ENCODE peak calls at places on chromosomes 7 and 10, in seven cellular contexts. K is tibial nerve, O is sigmoid colon, T is brain microvascular endothelial cell, L is A549, W is HCT116, B is GM23338. G is an unnamed sample.

GRCh38 chr10:51341216-51341615 is 266.9 kb downstream of the PRKG1 start:
- DNase-seq in K (no peak), O (no peak), T (peak), L (no peak), W (no peak), B (no peak), G (no peak)

GRCh38 chr7:80070391-80070790 is 64.2 kb upstream of the GNAI1 start:
- DNase-seq in K (no peak), O (no peak), T (no peak), L (no peak), W (no peak), B (no peak), G (no peak)

GRCh38 chr10:98299341-98299740 is 31.3 kb upstream of the LOXL4 start:
- DNase-seq in K (no peak), O (no peak), T (peak), L (no peak), W (no peak), B (peak), G (no peak)

GRCh38 chr10:99730026-99730425 is 1.9 kb downstream of the COX15 start:
- DNase-seq in K (no peak), O (no peak), T (peak), L (no peak), W (no peak), B (no peak), G (no peak)

GRCh38 chr7:138565451-138566114 is 105.5 kb downstream of the TRIM24 start:
- DNase-seq in K (no peak), O (no peak), T (peak), L (peak), W (peak), B (peak), G (no peak)

GRCh38 chr10:100327007-100327700 is 2.9 kb downstream of the PKD2L1 start:
- DNase-seq in K (no peak), O (no peak), T (no peak), L (no peak), W (no peak), B (no peak), G (no peak)

GRCh38 chr7:15554081-15554480 is 7.7 kb downstream of the AGMO start:
- DNase-seq in K (no peak), O (no peak), T (peak), L (peak), W (no peak), B (no peak), G (no peak)

GRCh38 chr7:77266162-77266807 is 66.7 kb upstream of the FGL2 start:
- DNase-seq in K (no peak), O (no peak), T (no peak), L (no peak), W (no peak), B (no peak), G (no peak)

GRCh38 chr10:71638577-71639411 is 80.8 kb downstream of the C10orf105 start:
- DNase-seq in K (no peak), O (no peak), T (no peak), L (no peak), W (no peak), B (no peak), G (no peak)

GRCh38 chr10:78579995-78580394 is 488.8 kb upstream of the ZMIZ1 start:
- DNase-seq in K (no peak), O (peak), T (no peak), L (no peak), W (no peak), B (no peak), G (no peak)

GRCh38 chr7:139753079-139753692 is 24.6 kb downstream of the HIPK2 start:
- DNase-seq in K (no peak), O (no peak), T (no peak), L (peak), W (no peak), B (peak), G (no peak)

GRCh38 chr10:98242823-98243222 is 25.2 kb downstream of the LOXL4 start:
- DNase-seq in K (no peak), O (no peak), T (no peak), L (peak), W (no peak), B (no peak), G (no peak)

GRCh38 chr7:108284349-108285017 is 154.3 kb upstream of the LAMB4 start:
- DNase-seq in K (no peak), O (no peak), T (no peak), L (no peak), W (no peak), B (no peak), G (no peak)

GRCh38 chr10:51001587-51001986 is 72.7 kb upstream of the PRKG1 start:
- DNase-seq in K (no peak), O (no peak), T (no peak), L (no peak), W (no peak), B (peak), G (no peak)

GRCh38 chr7:35356495-35356894 is 102.6 kb upstream of the TBX20 start:
- DNase-seq in K (no peak), O (no peak), T (no peak), L (no peak), W (no peak), B (no peak), G (no peak)

GRCh38 chr10:11143240-11143639 is 125.6 kb downstream of the CELF2 start:
- DNase-seq in K (no peak), O (no peak), T (no peak), L (no peak), W (no peak), B (no peak), G (no peak)

GRCh38 chr7:4249241-4249640 is 432.9 kb upstream of the FOXK1 start:
- DNase-seq in K (no peak), O (no peak), T (no peak), L (no peak), W (no peak), B (no peak), G (no peak)

GRCh38 chr7:43791-44540 is 148.4 kb upstream of the FAM20C start:
- DNase-seq in K (no peak), O (no peak), T (no peak), L (no peak), W (no peak), B (no peak), G (no peak)

GRCh38 chr10:116688241-116688711 is 54.1 kb downstream of the HSPA12A start:
- DNase-seq in K (no peak), O (peak), T (peak), L (no peak), W (no peak), B (peak), G (no peak)

GRCh38 chr10:114304017-114304565 is 65.0 kb downstream of the VWA2 start:
- DNase-seq in K (peak), O (peak), T (peak), L (peak), W (peak), B (peak), G (peak)

GRCh38 chr7:108263364-108263951 is 133.3 kb upstream of the LAMB4 start:
- DNase-seq in K (no peak), O (no peak), T (no peak), L (no peak), W (no peak), B (no peak), G (no peak)

GRCh38 chr10:75379234-75379724 is 22.3 kb downstream of the ZNF503 start:
- DNase-seq in K (no peak), O (no peak), T (no peak), L (no peak), W (no peak), B (no peak), G (no peak)

GRCh38 chr10:59315465-59315864 is 46.9 kb downstream of the FAM13C start:
- DNase-seq in K (no peak), O (no peak), T (no peak), L (no peak), W (no peak), B (no peak), G (no peak)

GRCh38 chr7:133691727-133692450 is 435.3 kb upstream of the LRGUK start:
- DNase-seq in K (no peak), O (no peak), T (no peak), L (no peak), W (no peak), B (no peak), G (no peak)

GRCh38 chr10:47287365-47287802 is 12.6 kb upstream of the GDF10 start:
- DNase-seq in K (no peak), O (peak), T (no peak), L (no peak), W (no peak), B (no peak), G (no peak)

GRCh38 chr7:150986099-150986512 is 4.7 kb upstream of the NOS3 start:
- DNase-seq in K (peak), O (no peak), T (peak), L (peak), W (no peak), B (peak), G (no peak)

GRCh38 chr7:119842786-119843185 is 430.2 kb upstream of the KCND2 start:
- DNase-seq in K (no peak), O (no peak), T (no peak), L (no peak), W (no peak), B (peak), G (no peak)

GRCh38 chr7:118502235-118502634 is 277.7 kb downstream of the ANKRD7 start:
- DNase-seq in K (no peak), O (no peak), T (no peak), L (no peak), W (no peak), B (no peak), G (no peak)

GRCh38 chr7:621572-622285 is 102.1 kb upstream of the PDGFA start:
- DNase-seq in K (no peak), O (no peak), T (no peak), L (no peak), W (no peak), B (no peak), G (no peak)

DNA sequence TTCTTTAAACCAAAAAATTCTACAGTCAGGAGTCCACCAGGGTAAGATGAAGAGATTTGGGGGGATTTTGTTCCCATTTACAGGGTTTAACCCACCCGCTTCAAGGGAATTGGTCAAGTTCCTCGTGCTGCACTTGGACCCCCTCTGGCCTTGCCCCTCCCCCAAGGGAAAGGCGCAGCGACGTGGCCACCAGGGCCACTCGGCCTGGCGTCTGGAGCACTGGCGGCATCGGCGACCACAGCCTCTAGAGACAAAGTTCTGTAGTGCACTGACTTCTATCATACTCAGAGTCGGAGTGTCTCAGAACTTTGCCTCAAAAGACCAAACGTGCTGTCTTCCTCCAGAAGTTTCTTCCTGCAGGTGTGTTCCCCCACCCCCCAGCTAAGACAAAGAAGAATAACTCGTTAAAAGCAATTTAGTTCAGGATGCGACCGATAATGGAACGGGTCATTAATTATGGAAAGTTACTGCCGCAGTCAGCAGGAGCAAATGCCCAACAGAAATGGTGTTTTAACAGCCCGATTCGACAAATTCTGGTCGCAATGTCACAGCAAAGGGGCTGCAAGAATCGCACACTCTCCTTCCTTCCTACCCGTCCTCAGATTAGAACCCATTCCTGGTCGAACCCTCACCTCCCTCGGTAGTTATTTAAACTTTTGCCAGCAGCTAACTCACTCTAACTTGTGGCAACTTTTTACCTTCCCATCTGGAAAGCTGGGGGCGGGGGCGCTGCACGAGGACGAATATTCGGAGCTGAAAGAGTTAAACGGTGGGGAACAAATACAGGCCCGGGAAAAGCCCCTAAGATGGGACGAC is 202.1 kb upstream of the NFE2L3 start:
- DNase-seq in K (no peak), O (no peak), T (no peak), L (no peak), W (no peak), B (peak), G (no peak)
- TF ChIP-seq CTCF in K (no peak), O (no peak), T (no peak), L (no peak), W (no peak), B (no peak), G (no peak)

DNA sequence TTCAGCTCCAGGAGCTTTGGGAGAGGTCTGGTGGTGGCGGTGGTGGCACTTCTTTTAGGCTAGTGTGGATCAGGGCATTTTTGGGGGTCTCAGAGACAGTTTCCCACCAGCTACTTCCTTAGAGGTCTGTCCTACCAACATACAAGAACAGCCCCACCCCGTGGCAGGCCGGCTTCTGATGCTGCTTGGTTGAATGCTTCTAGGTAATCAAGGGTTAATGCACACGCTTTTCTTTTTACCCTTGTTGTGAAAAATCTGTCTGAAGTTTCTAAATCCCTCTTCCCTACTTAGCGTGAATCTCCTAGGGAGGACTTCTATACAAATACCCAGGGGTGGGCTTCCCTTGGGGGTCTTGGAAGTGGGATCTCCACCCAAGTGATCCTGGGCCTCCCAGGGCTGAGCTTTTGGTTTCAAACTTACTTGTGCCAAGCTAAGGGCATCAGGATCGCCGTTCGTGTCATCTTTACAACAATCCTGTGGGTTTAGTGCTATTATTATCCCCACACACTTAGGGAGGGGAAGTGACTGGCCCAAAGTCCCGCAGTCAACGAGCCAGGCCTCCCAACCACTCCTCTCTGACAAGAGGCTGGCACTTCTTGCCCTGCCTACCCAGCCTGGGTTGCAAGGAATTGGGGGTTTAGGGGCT is 1.7 kb downstream of the SH2B2 start:
- DNase-seq in K (no peak), O (no peak), T (no peak), L (no peak), W (no peak), B (no peak), G (no peak)
- H3K4me3 ChIP-seq in K (no peak), O (peak), T (no peak), L (peak), W (peak), B (peak), G (peak)

DNA sequence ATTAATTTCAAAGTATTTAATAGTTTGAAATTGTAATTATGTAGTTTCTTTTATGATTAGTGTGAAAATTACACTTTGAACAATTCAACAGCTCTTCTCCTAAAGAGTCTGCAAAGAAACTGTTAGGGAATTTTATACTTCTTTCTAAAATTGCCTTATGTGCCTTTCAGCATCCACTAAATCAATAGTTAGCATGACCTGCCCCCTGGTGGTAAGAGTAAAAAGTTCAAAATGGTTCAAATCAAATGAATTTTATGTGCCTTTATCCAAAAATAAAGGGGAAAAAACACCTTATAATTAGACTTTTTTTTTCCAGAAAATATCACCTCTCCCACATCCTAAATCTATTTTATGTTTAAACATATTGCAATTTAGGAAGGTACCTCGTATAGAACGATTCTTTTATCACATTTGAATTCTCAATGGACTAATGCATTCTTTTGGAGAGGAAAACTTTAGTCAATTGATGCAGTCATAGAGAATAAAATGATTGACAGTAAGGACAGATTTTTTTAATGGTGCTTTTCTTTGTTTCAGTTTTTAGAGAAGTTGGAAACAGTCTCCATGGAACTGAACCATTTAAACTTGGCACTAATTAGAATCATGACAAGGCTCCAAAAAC is 163.7 kb downstream of the SEMA3D start:
- DNase-seq in K (no peak), O (no peak), T (peak), L (peak), W (peak), B (peak), G (peak)
- TF ChIP-seq CTCF in K (peak), O (peak), T (peak), L (peak), W (peak), B (peak), G (peak)

GRCh38 chr10:103687172-103687571 is 168.2 kb downstream of the SH3PXD2A start:
- DNase-seq in K (no peak), O (no peak), T (no peak), L (no peak), W (no peak), B (no peak), G (no peak)
- H3K4me3 ChIP-seq in K (no peak), O (no peak), T (no peak), L (no peak), W (no peak), B (no peak), G (no peak)

DNA sequence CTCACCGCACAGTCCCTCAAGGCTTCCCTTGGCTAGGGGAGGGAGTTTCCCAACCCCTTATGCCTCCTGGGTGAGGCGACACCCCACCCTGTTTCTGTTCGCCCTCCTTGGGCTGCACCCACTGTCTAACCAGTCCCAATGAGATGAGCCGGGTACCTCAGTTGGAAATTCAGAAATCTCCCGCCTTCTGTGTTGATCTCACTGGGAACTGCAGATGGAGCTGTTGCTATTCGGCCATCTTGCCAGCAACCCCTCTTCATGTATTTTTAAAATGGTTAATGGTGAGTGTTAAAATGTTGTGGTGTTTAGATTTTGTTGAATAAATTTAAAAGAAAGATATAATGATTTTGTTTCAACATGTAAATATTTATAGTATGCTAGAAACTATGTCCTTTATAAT is 22.0 kb downstream of the UMAD1 start:
- DNase-seq in K (no peak), O (no peak), T (peak), L (peak), W (no peak), B (peak), G (no peak)
- TF ChIP-seq CTCF in K (no peak), O (no peak), T (peak), L (peak), W (peak), B (peak), G (peak)

DNA sequence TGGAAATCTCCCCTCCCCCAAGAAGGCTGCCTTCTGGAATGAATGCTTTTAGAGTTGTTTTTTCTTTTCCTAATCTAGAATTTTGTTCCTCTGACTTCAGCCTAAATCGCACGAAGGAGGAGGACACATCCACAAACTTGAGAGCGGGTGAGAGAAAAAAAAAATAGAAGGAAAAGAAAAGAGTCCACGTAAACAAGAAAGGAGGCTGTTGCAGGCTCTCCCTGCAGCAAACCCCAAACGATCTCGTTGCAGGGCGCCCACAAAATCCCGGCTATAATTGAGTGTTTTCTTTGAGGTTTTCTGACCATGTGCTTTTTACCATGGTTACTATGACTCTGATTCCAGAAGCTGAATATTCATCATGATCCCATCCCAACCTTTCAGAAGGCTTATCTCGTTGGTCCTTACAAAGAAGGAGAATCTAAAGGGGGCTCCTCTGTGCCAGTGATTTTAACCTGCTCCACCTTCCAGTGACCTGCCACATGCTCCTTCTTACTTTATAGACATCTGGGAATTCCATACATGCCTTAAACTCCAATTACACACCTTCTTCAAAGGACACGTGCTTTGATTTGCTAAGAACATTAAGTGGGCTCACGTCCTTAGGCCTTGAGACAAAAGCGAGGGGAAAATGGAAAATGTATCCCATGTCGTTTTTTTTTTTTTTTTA is 5.8 kb downstream of the TWIST1 start:
- DNase-seq in K (no peak), O (no peak), T (no peak), L (no peak), W (no peak), B (peak), G (no peak)
- H3K4me3 ChIP-seq in K (no peak), O (no peak), T (no peak), L (no peak), W (no peak), B (peak), G (peak)

GRCh38 chr10:6048281-6049030 is 13.7 kb downstream of the IL2RA start:
- DNase-seq in K (no peak), O (peak), T (no peak), L (no peak), W (no peak), B (no peak), G (no peak)

GRCh38 chr10:6052247-6053221 is 9.6 kb downstream of the IL2RA start:
- DNase-seq in K (no peak), O (peak), T (no peak), L (no peak), W (no peak), B (no peak), G (no peak)

GRCh38 chr10:6049031-6049400 is 13.2 kb downstream of the IL2RA start:
- DNase-seq in K (no peak), O (peak), T (no peak), L (no peak), W (no peak), B (no peak), G (no peak)

GRCh38 chr10:6053303-6053702 is 8.9 kb downstream of the IL2RA start:
- DNase-seq in K (no peak), O (no peak), T (no peak), L (no peak), W (no peak), B (no peak), G (no peak)

GRCh38 chr10:6050801-6051445 is 11.2 kb downstream of the IL2RA start:
- DNase-seq in K (peak), O (peak), T (peak), L (peak), W (no peak), B (peak), G (peak)
- TF ChIP-seq CTCF in K (peak), O (peak), T (peak), L (peak), W (no peak), B (peak), G (peak)

GRCh38 chr7:2452074-2452507 is 24.1 kb downstream of the GRIFIN start:
- DNase-seq in K (no peak), O (no peak), T (no peak), L (no peak), W (no peak), B (peak), G (no peak)
- H3K4me3 ChIP-seq in K (peak), O (peak), T (peak), L (peak), W (no peak), B (no peak), G (no peak)